ENCODE peak calls at places on chromosomes 5 and 9, in ten cellular contexts. I, J, F, K, N, X, V, C, A and R are unnamed samples.

GRCh38 chr9:117170567-117170966 is 244.3 kb downstream of the ASTN2 start:
- DNase-seq in C (no peak), I (no peak), K (no peak), N (no peak), V (no peak), X (no peak), F (no peak), A (no peak), J (no peak), R (no peak)

GRCh38 chr9:38405841-38406240 is 13.3 kb downstream of the ALDH1B1 start:
- DNase-seq in I (no peak), A (no peak), V (no peak), F (peak; percentile 21), C (no peak), N (no peak), J (no peak), X (no peak), K (no peak), R (no peak)

GRCh38 chr9:126471084-126471611 is 142.6 kb upstream of the LMX1B start:
- DNase-seq in I (peak; percentile 46), N (peak; percentile 40), X (peak; percentile 77), F (peak; percentile 52), V (peak; percentile 80), A (no peak), K (peak; percentile 91), C (no peak), J (peak; percentile 94), R (peak; percentile 87)

GRCh38 chr9:20442461-20443319 is 179.6 kb downstream of the MLLT3 start:
- DNase-seq in N (no peak), K (no peak), X (no peak), A (no peak), J (no peak), F (no peak), C (no peak), V (no peak), I (no peak), R (no peak)

GRCh38 chr5:58011301-58011700 is 448.6 kb downstream of the PLK2 start:
- DNase-seq in F (no peak), I (no peak), C (no peak), A (no peak), J (no peak), N (no peak), X (no peak), V (no peak), K (no peak), R (no peak)

GRCh38 chr5:501833-502184 is 22.4 kb downstream of the SLC9A3 start:
- DNase-seq in A (no peak), X (no peak), I (no peak), V (no peak), J (no peak), F (no peak), N (no peak), K (no peak), C (no peak), R (no peak)

GRCh38 chr5:172837640-172838039 is 3.6 kb downstream of the ERGIC1 start:
- DNase-seq in C (no peak), K (peak; percentile 96), X (peak; percentile 94), F (no peak), N (no peak), A (peak; percentile 95), I (peak; percentile 97), J (peak; percentile 95), V (no peak), R (no peak)

GRCh38 chr5:55062039-55062779 is 38.2 kb downstream of the GZMK start:
- DNase-seq in F (no peak), N (no peak), K (peak; percentile 80), J (peak; percentile 56), A (no peak), I (no peak), C (no peak), V (no peak), X (peak; percentile 30), R (no peak)

GRCh38 chr9:126474201-126474765 is 139.4 kb upstream of the LMX1B start:
- DNase-seq in N (no peak), A (no peak), X (no peak), F (peak; percentile 56), I (no peak), V (no peak), K (no peak), J (no peak), C (no peak), R (no peak)

GRCh38 chr9:106945727-106946690 is 83.0 kb downstream of the ZNF462 start:
- DNase-seq in A (no peak), F (peak; percentile 91), X (no peak), J (no peak), N (no peak), I (no peak), V (no peak), K (no peak), C (no peak), R (no peak)

GRCh38 chr5:176530983-176531901 is 6.0 kb downstream of the RNF44 start:
- DNase-seq in J (no peak), X (no peak), I (no peak), V (no peak), A (no peak), C (no peak), K (peak; percentile 83), N (no peak), F (peak; percentile 74), R (no peak)

GRCh38 chr9:74784506-74784905 is 103.2 kb downstream of the TRPM6 start:
- DNase-seq in J (no peak), F (peak; percentile 19), N (no peak), K (no peak), I (no peak), X (no peak), A (no peak), V (no peak), C (no peak), R (no peak)

DNA sequence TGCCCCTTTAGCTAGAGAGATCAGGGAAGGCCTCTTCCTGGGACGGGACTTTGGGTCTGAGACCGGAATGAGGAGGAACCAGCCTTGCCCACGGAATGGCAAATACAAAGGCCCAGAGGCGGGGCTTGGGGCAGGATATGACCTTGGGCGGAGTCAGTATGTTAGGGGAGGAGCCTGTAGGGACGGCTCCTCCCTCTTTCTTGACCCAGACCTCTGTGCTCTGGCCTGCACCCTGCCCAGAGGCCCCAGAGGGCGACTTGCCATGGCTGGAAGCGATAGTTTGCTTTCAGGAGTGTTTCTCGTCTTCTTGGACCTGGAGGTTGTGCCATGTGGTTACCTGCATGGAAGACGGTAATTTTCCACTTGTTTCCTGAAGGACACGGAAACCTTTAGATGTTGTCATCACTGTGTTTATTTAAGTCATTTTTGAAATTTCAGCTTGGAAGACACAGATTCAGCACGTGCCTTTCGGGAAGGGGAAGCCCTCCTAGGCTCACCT is 85.6 kb downstream of the DAB2IP start:
- DNase-seq in F (no peak), K (no peak), N (no peak), C (no peak), I (peak; percentile 65), A (no peak), V (peak; percentile 45), X (peak; percentile 89), J (peak; percentile 86), R (no peak)
- H3K4me3 ChIP-seq in F (no peak overlapping the region), K (no peak overlapping the region), N (peak overlapping the region; percentile 45), C (peak overlapping the region; percentile 37), I (no peak overlapping the region), A (peak overlapping the region; percentile 22), V (peak overlapping the region; percentile 57), X (peak overlapping the region; percentile 49), J (no peak overlapping the region), R (no peak overlapping the region)

GRCh38 chr9:129139993-129140396 is 28.8 kb downstream of the PTPA start:
- DNase-seq in F (peak; percentile 100), C (peak; percentile 99), V (peak; percentile 97), A (peak; percentile 94), X (peak; percentile 87), N (peak; percentile 93), J (peak; percentile 95), I (peak; percentile 92), K (peak; percentile 91), R (peak; percentile 97)
- TF ChIP-seq POLR2A in F (peak; percentile 86), C (peak; percentile 73), V (peak; percentile 76), A (peak; percentile 85), X (peak; percentile 72), N (no peak), J (no peak), I (peak; percentile 31), K (peak; percentile 46), R (no peak)

DNA sequence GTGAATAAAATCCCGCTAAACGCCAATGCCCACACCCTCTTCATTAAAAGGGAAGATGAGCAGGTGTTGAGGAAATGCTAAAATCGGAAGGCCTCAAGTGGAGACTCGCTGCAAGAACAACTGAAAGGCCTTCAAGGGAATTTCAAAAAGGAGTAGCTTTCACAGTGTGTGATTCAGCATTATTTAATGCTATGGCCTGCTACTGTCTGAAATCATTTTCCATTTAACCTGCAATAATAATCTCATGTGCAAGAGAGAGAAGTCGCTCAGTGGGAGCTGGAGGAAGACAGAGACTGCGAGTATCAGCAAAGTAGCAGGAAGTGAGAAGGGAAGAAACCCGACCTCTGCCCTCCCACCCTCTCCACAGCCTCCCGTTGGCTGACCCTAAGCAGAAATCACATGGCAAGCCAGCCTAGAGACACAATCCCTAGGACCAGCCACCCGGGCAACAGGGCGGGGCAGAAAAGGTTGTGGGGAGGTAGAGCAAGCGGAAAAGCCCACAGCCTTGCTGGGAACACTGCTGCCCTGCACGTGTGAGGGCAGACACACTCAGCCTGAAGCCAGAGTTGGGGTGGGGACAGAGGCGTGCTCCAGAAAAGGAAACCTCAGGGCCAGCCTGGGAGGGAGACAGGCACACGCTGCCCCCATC is 39.9 kb upstream of the CTSL start:
- DNase-seq in I (no peak), X (peak; percentile 17), F (peak; percentile 27), K (no peak), N (no peak), C (no peak), J (no peak), A (no peak), V (no peak), R (peak; percentile 86)
- TF ChIP-seq CTCF in I (no peak), X (no peak), F (no peak), K (no peak), N (no peak), C (no peak), J (no peak), A (no peak), V (no peak), R (no peak)

GRCh38 chr5:158516521-158516920 is 583.2 kb downstream of the EBF1 start:
- DNase-seq in I (no peak), F (no peak), X (no peak), K (no peak), N (no peak), J (no peak), V (no peak), C (no peak), A (no peak), R (no peak)

GRCh38 chr5:158513490-158514301 is 586.0 kb downstream of the EBF1 start:
- DNase-seq in N (no peak), F (no peak), C (no peak), V (no peak), K (no peak), J (no peak), A (no peak), X (no peak), I (no peak), R (no peak)

GRCh38 chr5:158514353-158514960 is 585.3 kb downstream of the EBF1 start:
- DNase-seq in F (peak; percentile 13), C (no peak), X (no peak), V (no peak), K (no peak), J (no peak), I (no peak), N (no peak), A (no peak), R (no peak)

GRCh38 chr5:158511454-158511853 is 588.3 kb downstream of the EBF1 start:
- DNase-seq in F (no peak), V (no peak), K (peak; percentile 76), I (no peak), A (no peak), C (no peak), X (peak; percentile 8), J (peak; percentile 80), N (no peak), R (no peak)

GRCh38 chr5:158514961-158515359 is 584.8 kb downstream of the EBF1 start:
- DNase-seq in K (no peak), N (no peak), F (no peak), V (no peak), X (no peak), J (no peak), C (no peak), I (no peak), A (no peak), R (no peak)
- H3K4me3 ChIP-seq in K (no peak overlapping the region), N (no peak overlapping the region), F (no peak overlapping the region), V (no peak overlapping the region), X (no peak overlapping the region), J (no peak overlapping the region), C (no peak overlapping the region), I (no peak overlapping the region), A (no peak overlapping the region), R (no peak overlapping the region)